ENCODE peak calls at places on chromosomes 6 and 20, in five cellular contexts. Q is H7, P is right atrium auricular region, J is stomach, M is fibroblast of lung. C is an unnamed sample. For H3K36me3, the result is how much of the 10 kb centered on the place peaks cover.

GRCh38 chr6:12992770-12993169 is 276.2 kb downstream of the PHACTR1 start:
- DNase-seq in Q (peak), P (no peak), J (no peak), M (no peak), C (no peak)

GRCh38 chr6:13234130-13234529 is 94.2 kb downstream of the TBC1D7 start:
- DNase-seq in Q (no peak), P (no peak), J (no peak), M (peak), C (no peak)

GRCh38 chr6:134935076-134935475 is 14.8 kb downstream of the ALDH8A1 start:
- DNase-seq in Q (no peak), P (no peak), J (no peak), M (peak), C (no peak)

GRCh38 chr6:11093065-11093590 is 506 bp upstream of the SMIM13 start:
- DNase-seq in Q (no peak), P (no peak), J (no peak), M (peak), C (no peak)

GRCh38 chr6:44339301-44339700 is 3.1 kb upstream of the SPATS1 start:
- DNase-seq in Q (no peak), P (no peak), J (peak), M (no peak), C (no peak)

GRCh38 chr6:47146426-47147174 is 104.5 kb upstream of the ADGRF1 start:
- DNase-seq in Q (no peak), P (no peak), J (no peak), M (peak), C (no peak)

GRCh38 chr20:53939554-53940355 is 130.6 kb downstream of the BCAS1 start:
- DNase-seq in Q (peak), P (peak), J (peak), M (peak), C (peak)

GRCh38 chr20:58702161-58702510 is 9.5 kb downstream of the NPEPL1 start:
- DNase-seq in Q (no peak), P (no peak), J (no peak), M (no peak), C (no peak)

GRCh38 chr6:18115356-18115755 is 7.1 kb downstream of the NHLRC1 start:
- DNase-seq in Q (no peak), P (no peak), J (no peak), M (peak), C (no peak)

GRCh38 chr6:138088307-138088744 is 18.9 kb downstream of the PERP start:
- DNase-seq in Q (no peak), P (no peak), J (peak), M (peak), C (peak)

GRCh38 chr20:45461225-45461624 is 8.3 kb upstream of the WFDC2 start:
- DNase-seq in Q (no peak), P (no peak), J (no peak), M (no peak), C (no peak)

GRCh38 chr20:24462461-24463010 is 6.9 kb upstream of the SYNDIG1 start:
- DNase-seq in Q (peak), P (no peak), J (no peak), M (no peak), C (no peak)

GRCh38 chr20:20010639-20011500 is 6.3 kb upstream of the NAA20 start:
- DNase-seq in Q (no peak), P (no peak), J (no peak), M (peak), C (no peak)

GRCh38 chr6:13441778-13442177 is 45.6 kb downstream of the GFOD1 start:
- DNase-seq in Q (no peak), P (no peak), J (no peak), M (no peak), C (no peak)

GRCh38 chr6:166471797-166472260 is 89.1 kb upstream of the MPC1 start:
- DNase-seq in Q (no peak), P (no peak), J (no peak), M (no peak), C (no peak)

GRCh38 chr6:44226368-44227137 is 3.2 kb downstream of the SLC29A1 start:
- DNase-seq in Q (peak), P (no peak), J (no peak), M (no peak), C (no peak)

GRCh38 chr6:11211235-11211634 is 21.2 kb downstream of the NEDD9 start:
- DNase-seq in Q (no peak), P (no peak), J (no peak), M (peak), C (no peak)

GRCh38 chr6:159038914-159039884 is 5.6 kb downstream of the TAGAP start:
- DNase-seq in Q (no peak), P (no peak), J (no peak), M (peak), C (peak)

GRCh38 chr20:3420211-3420707 is 12.8 kb upstream of the DNAAF9 start:
- DNase-seq in Q (no peak), P (peak), J (no peak), M (peak), C (no peak)

GRCh38 chr6:141107562-141108160 is 1025.1 kb upstream of the GJE1 start:
- DNase-seq in Q (no peak), P (no peak), J (no peak), M (peak), C (no peak)

GRCh38 chr20:31962741-31963140 is 5.2 kb upstream of the XKR7 start:
- DNase-seq in Q (no peak), P (no peak), J (no peak), M (no peak), C (no peak)

GRCh38 chr20:62252342-62252966 is 14.1 kb downstream of the OSBPL2 start:
- DNase-seq in Q (no peak), P (no peak), J (no peak), M (no peak), C (no peak)

GRCh38 chr20:25623225-25623735 is 534 bp downstream of the NANP start:
- DNase-seq in Q (peak), P (peak), J (peak), M (peak), C (peak)

GRCh38 chr6:52376763-52377162 is 14.8 kb downstream of the PAQR8 start:
- DNase-seq in Q (no peak), P (no peak), J (no peak), M (no peak), C (no peak)

GRCh38 chr20:61391812-61392520 is 139.9 kb downstream of the CDH4 start:
- DNase-seq in Q (no peak), P (no peak), J (no peak), M (peak), C (no peak)

GRCh38 chr20:53352727-53353440 is 240.8 kb downstream of the ZNF217 start:
- DNase-seq in Q (no peak), P (no peak), J (no peak), M (no peak), C (no peak)

GRCh38 chr20:47691632-47692031 is 93.6 kb downstream of the SULF2 start:
- DNase-seq in Q (no peak), P (no peak), J (no peak), M (peak), C (no peak)

GRCh38 chr20:57377350-57377749 is 13.8 kb upstream of the RBM38 start:
- DNase-seq in Q (no peak), P (no peak), J (no peak), M (no peak), C (peak)

GRCh38 chr20:57378107-57378506 is 13.1 kb upstream of the RBM38 start:
- DNase-seq in Q (no peak), P (no peak), J (peak), M (no peak), C (peak)

GRCh38 chr20:57380081-57380750 is 11.0 kb upstream of the RBM38 start:
- DNase-seq in Q (no peak), P (no peak), J (peak), M (no peak), C (no peak)

GRCh38 chr20:57379263-57379647 is 11.9 kb upstream of the RBM38 start:
- DNase-seq in Q (no peak), P (no peak), J (no peak), M (no peak), C (no peak)

DNA sequence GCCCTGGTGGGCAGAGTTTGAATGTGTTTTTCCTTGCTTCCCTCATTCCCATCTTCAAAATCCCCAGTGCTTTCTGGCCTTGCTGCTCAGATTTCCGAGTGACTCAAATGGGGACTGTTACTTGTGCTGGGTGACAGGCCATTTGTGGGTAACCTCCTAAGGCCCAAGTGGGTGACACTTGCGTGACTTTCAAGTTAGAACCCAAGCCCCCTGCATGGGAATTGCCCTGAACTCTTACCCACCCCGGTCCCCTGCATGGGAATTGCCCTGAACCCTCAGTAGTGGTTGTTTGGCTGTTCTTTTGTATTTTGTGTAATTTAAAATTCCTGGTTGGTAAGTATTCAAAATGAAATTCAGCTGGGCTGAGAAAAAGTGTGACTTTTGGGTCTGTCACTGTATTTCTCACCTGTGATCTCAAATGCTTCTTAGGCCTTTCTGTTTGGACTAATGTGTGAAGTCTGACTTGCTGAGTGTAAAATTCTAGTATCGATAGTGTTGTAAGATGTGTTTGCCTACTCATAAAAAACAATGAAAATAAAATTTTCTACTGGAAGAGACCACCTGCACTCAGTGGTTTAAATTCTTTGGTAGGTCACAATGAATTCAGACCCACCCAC is 12.4 kb upstream of the RBM38 start:
- DNase-seq in Q (no peak), P (no peak), J (no peak), M (no peak), C (no peak)
- H3K36me3 ChIP-seq in Q (under half), P (half or more), J (half or more), M (under half), C (under half)

DNA sequence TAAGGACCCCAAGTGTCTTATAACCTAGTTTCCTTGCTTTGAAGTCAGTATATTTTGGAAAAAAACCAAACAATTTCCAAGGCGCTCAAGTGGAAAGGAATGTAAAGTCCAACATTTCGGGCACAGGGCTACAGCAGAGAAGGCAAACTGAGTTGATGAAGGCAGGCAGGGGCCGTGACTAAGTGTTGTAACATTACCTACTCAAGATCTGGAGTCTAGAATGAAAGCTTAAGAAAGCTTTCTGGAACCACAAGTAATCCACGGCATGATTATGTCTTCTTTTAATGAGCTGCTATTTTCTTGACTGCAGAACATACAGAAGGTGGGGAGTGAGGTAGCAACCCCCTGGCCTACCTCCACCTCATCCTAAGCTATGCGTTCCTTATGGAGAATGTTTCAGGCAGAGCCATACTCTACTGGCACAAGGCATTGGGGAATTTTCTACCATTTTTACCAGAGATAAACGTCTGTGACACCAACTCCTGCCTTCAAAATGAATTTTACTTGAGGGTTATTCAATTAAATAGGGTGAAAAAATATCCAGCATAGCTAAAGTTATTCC is 4.3 kb downstream of the PPP1R10 start:
- DNase-seq in Q (no peak), P (no peak), J (no peak), M (peak), C (no peak)
- H3K36me3 ChIP-seq in Q (under half), P (under half), J (under half), M (under half), C (half or more)

GRCh38 chr20:37378785-37379598 is 33.1 kb downstream of the SRC start:
- DNase-seq in Q (peak), P (no peak), J (peak), M (peak), C (no peak)

GRCh38 chr20:37381621-37382538 is 35.9 kb downstream of the SRC start:
- DNase-seq in Q (peak), P (no peak), J (no peak), M (no peak), C (no peak)

GRCh38 chr20:37380864-37381579 is 35.1 kb downstream of the SRC start:
- DNase-seq in Q (no peak), P (no peak), J (no peak), M (no peak), C (no peak)

GRCh38 chr20:37378420-37378784 is 32.5 kb downstream of the SRC start:
- DNase-seq in Q (no peak), P (no peak), J (no peak), M (no peak), C (no peak)

GRCh38 chr20:37379967-37380828 is 34.3 kb downstream of the SRC start:
- DNase-seq in Q (peak), P (no peak), J (no peak), M (peak), C (no peak)
- H3K36me3 ChIP-seq in Q (under half), P (under half), J (under half), M (under half), C (under half)

DNA sequence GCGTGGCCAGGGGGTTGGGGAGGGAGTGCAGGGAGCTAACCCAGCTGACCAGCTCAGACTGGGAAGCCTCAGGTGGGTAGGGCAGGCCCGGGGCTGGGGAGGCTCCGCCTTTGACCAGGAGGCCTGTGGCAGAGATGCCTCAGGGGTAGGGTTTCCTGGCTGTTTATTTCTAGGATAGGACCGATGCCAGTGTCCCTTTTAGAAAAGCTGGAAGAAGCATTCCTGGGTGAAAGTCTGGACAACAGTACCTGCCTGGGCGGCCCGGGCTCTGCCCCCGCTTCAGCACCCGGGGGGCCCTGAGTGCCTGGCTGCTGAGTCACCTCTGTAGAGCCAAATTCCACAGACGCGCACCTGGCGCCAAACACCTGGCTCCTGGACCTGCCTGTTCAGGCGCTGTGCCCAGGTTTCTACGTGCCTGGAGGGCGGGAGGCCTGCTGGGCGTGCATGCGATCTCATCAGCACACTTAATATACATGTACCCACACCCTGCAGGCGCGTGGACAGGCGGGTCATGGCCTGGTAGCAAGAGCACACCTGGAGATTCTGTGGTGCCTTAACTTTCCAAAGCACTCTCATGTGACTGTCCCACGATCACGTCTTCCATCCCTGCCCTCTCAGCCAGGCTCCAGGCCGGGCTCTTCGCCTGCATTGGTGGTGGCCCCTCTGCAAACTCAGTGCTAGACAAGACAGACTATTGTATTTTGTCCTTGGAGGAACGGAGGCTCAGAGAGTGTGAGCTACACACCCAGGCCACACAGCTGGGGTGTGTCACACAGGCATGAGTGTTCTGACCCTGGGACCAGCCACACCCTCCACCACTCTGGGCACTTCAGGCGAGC is 264.4 kb downstream of the DLL1 start:
- DNase-seq in Q (peak), P (no peak), J (peak), M (no peak), C (no peak)
- H3K36me3 ChIP-seq in Q (under half), P (under half), J (under half), M (under half), C (under half)

DNA sequence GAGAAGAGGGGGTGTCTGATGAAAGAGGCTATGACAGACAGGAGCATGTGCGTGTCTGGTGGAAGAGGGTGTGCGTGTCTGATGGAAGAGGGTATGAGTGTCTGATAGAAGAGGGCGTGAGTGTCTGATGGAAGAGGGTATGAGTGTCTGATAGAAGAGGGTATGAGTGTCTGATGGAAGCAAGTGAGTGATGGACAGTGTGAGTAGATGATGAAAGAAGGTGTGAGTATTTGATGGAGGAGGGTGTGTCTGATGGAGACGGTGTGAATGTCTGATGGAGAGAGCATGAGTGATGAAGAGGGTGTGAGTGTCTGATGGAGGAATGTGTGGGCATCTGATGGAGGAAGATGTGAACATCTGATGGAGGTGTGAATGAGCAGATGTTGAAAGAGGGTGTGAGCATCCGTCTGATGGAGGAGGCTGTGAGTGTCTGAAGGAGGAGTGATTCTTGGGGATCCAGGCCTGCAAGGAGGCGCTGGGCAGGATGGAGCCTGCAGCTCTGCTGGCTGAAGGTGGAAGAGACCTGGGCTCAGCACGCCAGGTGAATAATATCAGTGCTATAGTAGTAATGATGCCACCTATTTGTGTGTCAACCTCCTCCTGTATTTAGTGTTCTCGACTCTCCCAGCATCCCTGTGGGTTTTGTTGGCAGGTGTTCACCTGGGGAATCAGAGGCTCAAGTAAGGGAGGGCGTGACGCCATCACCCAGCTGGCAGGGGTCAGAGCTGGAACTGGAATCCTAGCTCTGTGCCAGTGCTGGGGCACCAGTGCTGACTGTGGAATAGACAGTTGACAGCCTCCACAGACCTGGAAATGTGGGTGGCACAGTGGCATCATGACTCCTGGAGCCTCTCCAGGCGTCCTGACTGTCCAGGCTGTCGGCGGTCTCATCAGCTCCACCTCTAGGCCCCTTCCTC is 103.1 kb downstream of the SYCP2 start:
- DNase-seq in Q (peak), P (no peak), J (no peak), M (no peak), C (no peak)
- H3K36me3 ChIP-seq in Q (under half), P (under half), J (under half), M (under half), C (under half)

C was measured in SJSA1.